ENCODE peak calls at places on chromosome 15, in six cellular contexts. N, C, O, Z, U and K are unnamed samples.

GRCh38 chr15:70220444-70220937 is 122.8 kb upstream of the TLE3 start:
- DNase-seq in N (no peak), C (no peak), O (no peak), Z (no peak), U (no peak), K (no peak)

GRCh38 chr15:31197497-31198414 is 96.2 kb upstream of the TRPM1 start:
- DNase-seq in N (peak; percentile 35), C (no peak), O (no peak), Z (peak; percentile 33), U (peak; percentile 39), K (no peak)

GRCh38 chr15:77907824-77908751 is 169.4 kb downstream of the TBC1D2B start:
- DNase-seq in N (peak; percentile 37), C (peak; percentile 66), O (no peak), Z (peak; percentile 61), U (peak; percentile 43), K (peak; percentile 54)

GRCh38 chr15:35550957-35551356 is 5.0 kb upstream of the DPH6 start:
- DNase-seq in N (no peak), C (no peak), O (no peak), Z (no peak), U (no peak), K (no peak)

GRCh38 chr15:38614621-38615020 is 50.0 kb upstream of the RASGRP1 start:
- DNase-seq in N (no peak), C (no peak), O (no peak), Z (no peak), U (no peak), K (no peak)

GRCh38 chr15:71841563-71841962 is 31.2 kb downstream of the NR2E3 start:
- DNase-seq in N (no peak), C (no peak), O (no peak), Z (no peak), U (no peak), K (no peak)

GRCh38 chr15:45473068-45473467 is 49.5 kb downstream of the SLC30A4 start:
- DNase-seq in N (no peak), C (no peak), O (no peak), Z (no peak), U (no peak), K (no peak)

GRCh38 chr15:76517910-76518309 is 181.3 kb downstream of the ISL2 start:
- DNase-seq in N (no peak), C (no peak), O (no peak), Z (no peak), U (no peak), K (no peak)

GRCh38 chr15:39963806-39964205 is 29.9 kb downstream of the EIF2AK4 start:
- DNase-seq in N (no peak), C (no peak), O (no peak), Z (no peak), U (no peak), K (no peak)

GRCh38 chr15:85621096-85621495 is 173.6 kb downstream of the KLHL25 start:
- DNase-seq in N (no peak), C (no peak), O (no peak), Z (no peak), U (no peak), K (no peak)

GRCh38 chr15:52019394-52020252 is 604 bp downstream of the MAPK6 start:
- DNase-seq in N (peak; percentile 93), C (peak; percentile 87), O (peak; percentile 83), Z (peak; percentile 75), U (peak; percentile 42), K (peak; percentile 87)

GRCh38 chr15:77830041-77830440 is 197.3 kb upstream of the LINGO1 start:
- DNase-seq in N (peak; percentile 55), C (peak; percentile 82), O (no peak), Z (no peak), U (no peak), K (no peak)

GRCh38 chr15:40787344-40787841 is 17.6 kb downstream of the C15orf62 start:
- DNase-seq in N (peak; percentile 78), C (peak; percentile 80), O (no peak), Z (no peak), U (no peak), K (peak; percentile 85)

GRCh38 chr15:65318870-65319356 is 14.4 kb downstream of the RNU5B-1 start:
- DNase-seq in N (peak; percentile 80), C (peak; percentile 64), O (peak; percentile 86), Z (peak; percentile 68), U (peak; percentile 59), K (peak; percentile 83)

GRCh38 chr15:87167706-87168105 is 1088.0 kb downstream of the AGBL1 start:
- DNase-seq in N (no peak), C (no peak), O (no peak), Z (no peak), U (no peak), K (no peak)

GRCh38 chr15:45660231-45660979 is 25.6 kb downstream of the SQOR start:
- DNase-seq in N (no peak), C (no peak), O (no peak), Z (no peak), U (no peak), K (no peak)

GRCh38 chr15:60428935-60429334 is 31.1 kb upstream of the ANXA2 start:
- DNase-seq in N (no peak), C (no peak), O (no peak), Z (no peak), U (no peak), K (no peak)

GRCh38 chr15:39578851-39579486 is 1.9 kb upstream of the THBS1 start:
- DNase-seq in N (peak; percentile 65), C (no peak), O (no peak), Z (no peak), U (no peak), K (no peak)

GRCh38 chr15:74625693-74626092 is 10.1 kb downstream of the CLK3 start:
- DNase-seq in N (no peak), C (no peak), O (no peak), Z (no peak), U (no peak), K (no peak)

GRCh38 chr15:99416191-99417188 is 149.3 kb upstream of the MEF2A start:
- DNase-seq in N (no peak), C (no peak), O (no peak), Z (no peak), U (no peak), K (no peak)

GRCh38 chr15:65824031-65824743 is 32.1 kb upstream of the DENND4A start:
- DNase-seq in N (peak; percentile 83), C (peak; percentile 68), O (no peak), Z (peak; percentile 81), U (no peak), K (peak; percentile 51)

GRCh38 chr15:75061272-75061671 is 37.9 kb downstream of the PPCDC start:
- DNase-seq in N (no peak), C (no peak), O (peak; percentile 47), Z (no peak), U (no peak), K (peak; percentile 8)

GRCh38 chr15:78364233-78364632 is 24.1 kb downstream of the CRABP1 start:
- DNase-seq in N (no peak), C (no peak), O (no peak), Z (no peak), U (no peak), K (no peak)

GRCh38 chr15:73346735-73347312 is 21.9 kb downstream of the HCN4 start:
- DNase-seq in N (peak; percentile 36), C (peak; percentile 51), O (peak; percentile 63), Z (peak; percentile 27), U (peak; percentile 56), K (peak; percentile 74)

GRCh38 chr15:100602822-100603393 is 519 bp downstream of the ASB7 start:
- DNase-seq in N (peak; percentile 8), C (peak; percentile 44), O (peak; percentile 14), Z (peak; percentile 10), U (no peak), K (no peak)

GRCh38 chr15:67998599-67999122 is 55.5 kb upstream of the PIAS1 start:
- DNase-seq in N (peak; percentile 55), C (peak; percentile 89), O (no peak), Z (no peak), U (no peak), K (peak; percentile 37)

GRCh38 chr15:47870956-47871625 is 153.8 kb downstream of the SEMA6D start:
- DNase-seq in N (peak; percentile 46), C (peak; percentile 67), O (no peak), Z (no peak), U (no peak), K (no peak)

GRCh38 chr15:28169361-28169760 is 70.2 kb upstream of the OCA2 start:
- DNase-seq in N (no peak), C (no peak), O (no peak), Z (no peak), U (no peak), K (no peak)

GRCh38 chr15:62519900-62520299 is 354.8 kb upstream of the C2CD4B start:
- DNase-seq in N (no peak), C (no peak), O (no peak), Z (no peak), U (no peak), K (no peak)

GRCh38 chr15:41013698-41014414 is 60.6 kb downstream of the CHAC1 start:
- DNase-seq in N (peak; percentile 88), C (no peak), O (no peak), Z (no peak), U (no peak), K (no peak)

GRCh38 chr15:59686389-59686788 is 2.7 kb downstream of the BNIP2 start:
- DNase-seq in N (no peak), C (no peak), O (peak; percentile 26), Z (no peak), U (no peak), K (no peak)

GRCh38 chr15:70035719-70036077 is 62.0 kb downstream of the TLE3 start:
- DNase-seq in N (no peak), C (no peak), O (peak; percentile 93), Z (no peak), U (no peak), K (no peak)

GRCh38 chr15:25967120-25967519 is 104.0 kb upstream of the ATP10A start:
- DNase-seq in N (no peak), C (no peak), O (no peak), Z (no peak), U (no peak), K (no peak)

GRCh38 chr15:69034352-69034751 is 19.9 kb downstream of the NOX5 start:
- DNase-seq in N (peak; percentile 56), C (peak; percentile 85), O (no peak), Z (no peak), U (no peak), K (no peak)

GRCh38 chr15:23857028-23857641 is 170.0 kb upstream of the NDN start:
- DNase-seq in N (peak; percentile 51), C (no peak), O (no peak), Z (peak; percentile 53), U (no peak), K (peak; percentile 33)

GRCh38 chr15:38680780-38681179 is 116.2 kb upstream of the RASGRP1 start:
- DNase-seq in N (no peak), C (no peak), O (no peak), Z (no peak), U (no peak), K (no peak)